ENCODE peak calls at places on chromosomes 1 and 21, in nine cellular contexts. L is PC-3, G is left ventricle myocardium inferior, P is WTC11, M is cardiac fibroblast, N is tibial nerve, F is hepatocyte, A is A549, C is fibroblast of villous mesenchyme. D is an unnamed sample.

GRCh38 chr1:159598196-159598595 is 10.6 kb downstream of the APCS start:
- DNase-seq in C (peak; percentile 37), N (no peak), G (no peak), L (peak; percentile 92), F (no peak), P (no peak), M (peak; percentile 88), A (peak; percentile 88), D (no peak)

GRCh38 chr1:240732390-240732789 is 120.4 kb upstream of the GREM2 start:
- DNase-seq in A (peak; percentile 73), L (peak; percentile 88), N (no peak), G (no peak), F (peak; percentile 79), M (peak; percentile 70), P (no peak), C (peak; percentile 64), D (no peak)

GRCh38 chr1:213399695-213400094 is 348.7 kb downstream of the RPS6KC1 start:
- DNase-seq in L (no peak), A (no peak), G (peak; percentile 22), N (no peak), F (no peak), C (no peak), P (no peak), M (no peak), D (no peak)

GRCh38 chr1:45716700-45717099 is 28.7 kb downstream of the TMEM69 start:
- DNase-seq in L (no peak), N (no peak), F (no peak), P (no peak), M (no peak), G (no peak), C (no peak), A (no peak), D (no peak)

GRCh38 chr1:184843732-184844495 is 89.3 kb upstream of the EDEM3 start:
- DNase-seq in L (no peak), C (peak; percentile 70), F (no peak), M (no peak), P (no peak), A (no peak), G (no peak), N (no peak), D (no peak)

GRCh38 chr1:35442737-35443136 is 114.5 kb downstream of the KIAA0319L start:
- DNase-seq in M (no peak), F (no peak), P (no peak), A (no peak), N (no peak), G (no peak), C (no peak), L (no peak), D (no peak)

GRCh38 chr1:29586991-29587745 is 350.8 kb downstream of the PTPRU start:
- DNase-seq in F (no peak), C (no peak), L (peak; percentile 50), N (no peak), G (no peak), A (no peak), P (no peak), M (no peak), D (no peak)

GRCh38 chr1:53715478-53715877 is 23.5 kb downstream of the GLIS1 start:
- DNase-seq in L (peak; percentile 31), C (peak; percentile 32), M (peak; percentile 39), N (no peak), P (peak; percentile 79), F (no peak), G (no peak), A (peak; percentile 20), D (no peak)

GRCh38 chr21:20023199-20023598 is 975.0 kb upstream of the NCAM2 start:
- DNase-seq in N (no peak), G (no peak), P (no peak), C (no peak), M (no peak), A (no peak), F (no peak), L (peak; percentile 19), D (no peak)

GRCh38 chr1:112793631-112794565 is 78.8 kb upstream of the PPM1J start:
- DNase-seq in L (no peak), N (no peak), G (no peak), M (peak; percentile 53), C (no peak), F (no peak), A (no peak), P (peak; percentile 38), D (no peak)

GRCh38 chr1:243286409-243287127 is 30.7 kb downstream of the SDCCAG8 start:
- DNase-seq in N (no peak), P (no peak), G (no peak), C (no peak), L (peak; percentile 70), F (no peak), A (no peak), M (no peak), D (no peak)

GRCh38 chr1:198318092-198318491 is 161.3 kb downstream of the NEK7 start:
- DNase-seq in N (no peak), C (no peak), F (no peak), P (no peak), A (no peak), G (no peak), L (no peak), M (no peak), D (no peak)

GRCh38 chr1:39469150-39469549 is 22.3 kb upstream of the BMP8A start:
- DNase-seq in C (no peak), P (no peak), N (no peak), M (no peak), A (no peak), L (no peak), G (no peak), F (no peak), D (no peak)
- TF ChIP-seq CTCF in C (no peak), P (no peak), N (no peak), M (no peak), A (no peak), L (no peak), G (peak; percentile 20), F (no peak), D (no peak)

GRCh38 chr1:15171271-15171908 is 17.8 kb downstream of the TMEM51 start:
- DNase-seq in L (no peak), N (no peak), G (no peak), F (no peak), C (no peak), M (no peak), P (no peak), A (no peak), D (no peak)

GRCh38 chr1:15170071-15170470 is 16.5 kb downstream of the TMEM51 start:
- DNase-seq in L (no peak), A (no peak), P (no peak), N (no peak), M (no peak), F (no peak), C (no peak), G (no peak), D (no peak)

GRCh38 chr1:15172405-15173259 is 19.1 kb downstream of the TMEM51 start:
- DNase-seq in G (no peak), M (peak; percentile 38), C (peak; percentile 66), A (no peak), L (no peak), P (no peak), F (no peak), N (no peak), D (no peak)

GRCh38 chr1:15167386-15167785 is 13.8 kb downstream of the TMEM51 start:
- DNase-seq in A (no peak), N (no peak), M (no peak), G (no peak), P (no peak), F (no peak), L (peak; percentile 16), C (peak; percentile 51), D (no peak)

GRCh38 chr1:15168479-15168878 is 14.9 kb downstream of the TMEM51 start:
- DNase-seq in L (peak; percentile 68), F (no peak), A (peak; percentile 86), N (no peak), C (peak; percentile 88), M (peak; percentile 72), P (no peak), G (no peak), D (no peak)
- TF ChIP-seq CTCF in L (peak; percentile 16), F (no peak), A (peak; percentile 19), N (no peak), C (peak; percentile 2), M (peak; percentile 15), P (no peak), G (no peak), D (peak; percentile 8)

GRCh38 chr1:175744833-175745232 is 1.4 kb upstream of the TNR start:
- DNase-seq in L (peak; percentile 2), F (no peak), P (no peak), A (no peak), C (no peak), G (no peak), N (no peak), M (no peak), D (no peak)
- TF ChIP-seq CTCF in L (peak; percentile 51), F (peak; percentile 35), P (no peak), A (peak; percentile 31), C (no peak), G (no peak), N (no peak), M (no peak), D (peak; percentile 68)

DNA sequence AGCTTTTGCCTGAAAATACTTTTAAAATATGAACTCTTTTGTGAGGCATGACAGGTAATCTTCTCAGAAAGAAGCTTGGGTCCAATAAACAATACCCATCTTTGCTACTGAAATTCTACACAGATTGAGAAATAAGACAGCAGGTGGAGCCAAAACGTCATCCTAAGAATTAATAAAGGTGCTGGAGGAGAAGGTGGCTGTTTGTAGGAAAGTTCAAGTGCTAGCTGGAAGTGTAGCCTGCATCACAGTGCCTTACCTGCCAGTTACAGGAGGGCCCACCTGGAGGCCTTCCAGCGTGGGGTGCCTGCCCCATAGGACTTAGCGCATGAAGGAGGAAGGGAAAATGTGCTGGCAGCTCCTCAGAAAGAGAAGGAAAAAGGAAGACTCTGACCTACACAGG is 93.7 kb downstream of the TTC3 start:
- DNase-seq in M (peak; percentile 26), A (peak; percentile 12), L (peak; percentile 58), G (no peak), C (no peak), F (peak; percentile 7), N (no peak), P (no peak), D (no peak)
- TF ChIP-seq CTCF in M (no peak), A (peak; percentile 27), L (peak; percentile 68), G (peak; percentile 45), C (peak; percentile 16), F (peak; percentile 34), N (no peak), P (no peak), D (peak; percentile 63)

GRCh38 chr1:162988869-162989268 is 80.3 kb upstream of the RGS4 start:
- DNase-seq in F (no peak), N (no peak), G (no peak), P (peak; percentile 21), L (no peak), C (no peak), A (no peak), M (no peak), D (no peak)
- TF ChIP-seq CTCF in F (no peak), N (no peak), G (no peak), P (peak; percentile 34), L (peak; percentile 48), C (no peak), A (no peak), M (no peak), D (no peak)

GRCh38 chr1:156054500-156055342 is at the start of gene LAMTOR2:
- DNase-seq in F (peak; percentile 98), C (peak; percentile 95), N (peak; percentile 97), P (peak; percentile 99), M (peak; percentile 97), A (peak; percentile 97), L (peak; percentile 99), G (peak; percentile 99), D (peak; percentile 98)
- TF ChIP-seq CTCF in F (no peak), C (no peak), N (no peak), P (no peak), M (no peak), A (no peak), L (no peak), G (no peak), D (no peak)

GRCh38 chr1:103365860-103366569 is 159.5 kb upstream of the RNPC3 start:
- DNase-seq in L (no peak), N (no peak), G (no peak), F (no peak), C (no peak), M (no peak), P (no peak), A (no peak), D (no peak)
- TF ChIP-seq CTCF in L (no peak), N (no peak), G (no peak), F (no peak), C (no peak), M (no peak), P (no peak), A (no peak), D (no peak)